ENCODE peak calls at places on chromosome 18, in five cellular contexts. J, A, O, G and T are unnamed samples.

GRCh38 chr18:8754995-8755955 is 49.9 kb downstream of the MTCL1 start:
- DNase-seq in G (no peak), J (peak), A (no peak), O (no peak), T (no peak)

GRCh38 chr18:10965104-10965503 is 184.3 kb downstream of the PIEZO2 start:
- DNase-seq in O (no peak), J (no peak), G (no peak), A (no peak), T (no peak)

GRCh38 chr18:67672142-67672541 is 155.6 kb upstream of the DSEL start:
- DNase-seq in A (no peak), O (no peak), J (peak), G (no peak), T (no peak)

GRCh38 chr18:79393626-79394401 is 1.9 kb upstream of the NFATC1 start:
- DNase-seq in J (peak), G (peak), A (peak), O (peak), T (peak)

GRCh38 chr18:21123290-21123926 is 11.8 kb upstream of the ROCK1 start:
- DNase-seq in A (no peak), J (no peak), G (no peak), O (no peak), T (no peak)

GRCh38 chr18:24773101-24773500 is 312.7 kb downstream of the HRH4 start:
- DNase-seq in G (no peak), O (no peak), A (no peak), J (no peak), T (no peak)

GRCh38 chr18:3966985-3967856 is 487.9 kb downstream of the DLGAP1 start:
- DNase-seq in A (peak), J (peak), G (no peak), O (no peak), T (no peak)

GRCh38 chr18:36334798-36335197 is 37.3 kb downstream of the FHOD3 start:
- DNase-seq in O (no peak), A (no peak), G (no peak), J (no peak), T (no peak)

GRCh38 chr18:59114160-59114559 is 25.5 kb upstream of the SEC11C start:
- DNase-seq in J (no peak), G (no peak), O (no peak), A (no peak), T (no peak)

GRCh38 chr18:76914314-76914713 is 92.0 kb downstream of the ZNF236 start:
- DNase-seq in J (no peak), O (no peak), A (no peak), G (no peak), T (no peak)

GRCh38 chr18:24014062-24014985 is at the start of gene TTC39C:
- DNase-seq in J (peak), A (peak), O (peak), G (peak), T (peak)

GRCh38 chr18:12532661-12533060 is 124.9 kb downstream of the PRELID3A start:
- DNase-seq in A (no peak), G (no peak), J (no peak), O (no peak), T (no peak)

GRCh38 chr18:44805176-44805575 is 124.5 kb downstream of the SETBP1 start:
- DNase-seq in A (no peak), G (no peak), J (no peak), O (no peak), T (no peak)

GRCh38 chr18:48121752-48122151 is 191.3 kb upstream of the SMAD2 start:
- DNase-seq in J (no peak), G (no peak), A (no peak), O (no peak), T (no peak)

GRCh38 chr18:40357536-40357935 is 1597.5 kb upstream of the PIK3C3 start:
- DNase-seq in A (no peak), J (no peak), G (no peak), O (no peak), T (no peak)

GRCh38 chr18:54742654-54743053 is 85.6 kb upstream of the RAB27B start:
- DNase-seq in A (no peak), O (no peak), G (peak), J (peak), T (no peak)

GRCh38 chr18:75376004-75376403 is 51.5 kb downstream of the SMIM21 start:
- DNase-seq in A (no peak), O (no peak), G (no peak), J (peak), T (no peak)

GRCh38 chr18:3177902-3178687 is 41.7 kb downstream of the MYOM1 start:
- DNase-seq in A (peak), G (peak), J (no peak), O (no peak), T (peak)

GRCh38 chr18:61724532-61724931 is 168.3 kb downstream of the RNF152 start:
- DNase-seq in G (no peak), J (no peak), O (no peak), A (no peak), T (no peak)

GRCh38 chr18:23916338-23916737 is 98.2 kb upstream of the TTC39C start:
- DNase-seq in O (no peak), A (no peak), J (no peak), G (no peak), T (no peak)

GRCh38 chr18:77062518-77063003 is 70.0 kb downstream of the MBP start:
- DNase-seq in O (no peak), J (no peak), A (no peak), G (no peak), T (no peak)

GRCh38 chr18:6624729-6625308 is 104.7 kb upstream of the ARHGAP28 start:
- DNase-seq in G (no peak), A (no peak), J (peak), O (no peak), T (no peak)

GRCh38 chr18:12811191-12811950 is 72.7 kb downstream of the PTPN2 start:
- DNase-seq in O (no peak), G (no peak), J (peak), A (no peak), T (no peak)

GRCh38 chr18:48670751-48671560 is 132.1 kb downstream of the CTIF start:
- DNase-seq in A (no peak), J (no peak), O (no peak), G (no peak), T (no peak)

GRCh38 chr18:46167971-46168370 is 63.8 kb downstream of the HAUS1 start:
- DNase-seq in O (no peak), J (no peak), A (no peak), G (no peak), T (no peak)

GRCh38 chr18:3703732-3704176 is 253.8 kb downstream of the TGIF1 start:
- DNase-seq in O (peak), J (peak), G (peak), A (peak), T (peak)

GRCh38 chr18:31721596-31721995 is 37.2 kb upstream of the B4GALT6 start:
- DNase-seq in O (no peak), G (no peak), J (no peak), A (no peak), T (no peak)

GRCh38 chr18:3248670-3249359 is 1.2 kb downstream of the MYL12A start:
- DNase-seq in J (peak), O (no peak), A (no peak), G (no peak), T (no peak)

GRCh38 chr18:28019425-28020108 is 157.4 kb downstream of the CDH2 start:
- DNase-seq in A (no peak), O (no peak), G (no peak), J (peak), T (no peak)

GRCh38 chr18:40868110-40868858 is 1086.8 kb upstream of the PIK3C3 start:
- DNase-seq in J (peak), O (no peak), G (no peak), A (no peak), T (no peak)

GRCh38 chr18:26574958-26575864 is 26.9 kb upstream of the KCTD1 start:
- DNase-seq in O (peak), J (peak), G (peak), A (peak), T (peak)

GRCh38 chr18:46239998-46240397 is 135.8 kb downstream of the HAUS1 start:
- DNase-seq in O (no peak), A (no peak), J (no peak), G (no peak), T (no peak)

GRCh38 chr18:62347091-62347506 is 22.0 kb downstream of the TNFRSF11A start:
- DNase-seq in G (no peak), J (no peak), O (no peak), A (no peak), T (no peak)

GRCh38 chr18:12991839-12992216 is 666 bp downstream of the CEP192 start:
- DNase-seq in O (no peak), G (no peak), A (no peak), J (peak), T (no peak)

GRCh38 chr18:10252494-10252893 is 201.9 kb upstream of the APCDD1 start:
- DNase-seq in O (no peak), G (no peak), A (no peak), J (peak), T (no peak)

GRCh38 chr18:10353791-10354190 is 100.6 kb upstream of the APCDD1 start:
- DNase-seq in O (no peak), G (no peak), A (no peak), J (peak), T (no peak)

GRCh38 chr18:8797206-8797605 is 91.8 kb downstream of the MTCL1 start:
- DNase-seq in G (no peak), O (no peak), J (peak), A (no peak), T (no peak)